ENCODE peak calls at places on chromosomes 4 and X, in ten cellular contexts. M, A, W, H, F, L, T, B, Z and I are unnamed samples.

GRCh38 chrX:18899796-18900380 is 84.0 kb downstream of the PHKA2 start:
- DNase-seq in M (no peak), T (no peak), A (no peak), B (no peak), Z (no peak), L (no peak), F (no peak), H (no peak), W (no peak), I (peak)

GRCh38 chrX:118569676-118570075 is 74.1 kb downstream of the DOCK11 start:
- DNase-seq in A (no peak), F (no peak), H (no peak), M (no peak), L (no peak), Z (no peak), T (no peak), W (no peak), B (no peak), I (no peak)

GRCh38 chr4:187019896-187020295 is 296.2 kb upstream of the FAT1 start:
- DNase-seq in H (no peak), M (peak), L (no peak), Z (no peak), T (no peak), W (no peak), A (no peak), F (peak), B (no peak), I (no peak)

GRCh38 chr4:26163425-26164362 is 157.1 kb upstream of the RBPJ start:
- DNase-seq in M (no peak), B (no peak), Z (no peak), W (no peak), H (no peak), A (no peak), L (no peak), F (no peak), T (no peak), I (no peak)

GRCh38 chrX:39043838-39044550 is 242.7 kb downstream of the MID1IP1 start:
- DNase-seq in M (no peak), F (no peak), A (no peak), B (no peak), Z (no peak), H (no peak), T (no peak), L (no peak), W (no peak), I (no peak)

GRCh38 chr4:146112389-146112788 is 63.1 kb upstream of the LSM6 start:
- DNase-seq in T (no peak), L (no peak), H (no peak), F (no peak), W (no peak), A (no peak), Z (no peak), M (no peak), B (no peak), I (no peak)

GRCh38 chrX:86013792-86014191 is 33.6 kb downstream of the CHM start:
- DNase-seq in H (no peak), B (no peak), Z (no peak), L (no peak), A (no peak), F (no peak), T (no peak), M (no peak), W (no peak), I (no peak)

GRCh38 chrX:119155416-119156035 is 27.9 kb upstream of the KIAA1210 start:
- DNase-seq in F (peak), H (no peak), M (no peak), T (no peak), L (peak), Z (no peak), A (no peak), W (no peak), B (no peak), I (no peak)

GRCh38 chr4:153514001-153514526 is 47.9 kb downstream of the TMEM131L start:
- DNase-seq in F (peak), W (no peak), M (no peak), T (no peak), Z (no peak), B (no peak), A (no peak), H (no peak), L (peak), I (no peak)

GRCh38 chrX:75596178-75596577 is 73.3 kb upstream of the ZDHHC15 start:
- DNase-seq in A (no peak), H (no peak), L (peak), T (no peak), F (no peak), Z (no peak), W (no peak), M (no peak), B (no peak), I (no peak)

GRCh38 chrX:129953334-129953648 is 29.1 kb upstream of the BCORL1 start:
- DNase-seq in T (no peak), Z (no peak), A (no peak), M (no peak), W (peak), B (no peak), F (no peak), H (no peak), L (no peak), I (no peak)

GRCh38 chr4:102263024-102263787 is 82.1 kb downstream of the SLC39A8 start:
- DNase-seq in L (peak), T (no peak), B (no peak), F (peak), W (no peak), H (no peak), M (no peak), A (no peak), Z (no peak), I (no peak)

GRCh38 chrX:151151668-151152267 is 24.6 kb upstream of the GPR50 start:
- DNase-seq in T (no peak), B (no peak), Z (no peak), M (no peak), H (no peak), A (no peak), F (peak), L (peak), W (no peak), I (no peak)

GRCh38 chrX:120111611-120112010 is 4.1 kb downstream of the RHOXF1 start:
- DNase-seq in T (no peak), L (peak), B (no peak), A (no peak), W (no peak), M (no peak), F (no peak), H (no peak), Z (no peak), I (no peak)

GRCh38 chrX:130171446-130172126 is at the start of gene RAB33A:
- DNase-seq in M (peak), W (peak), A (no peak), B (peak), Z (no peak), H (no peak), T (peak), L (peak), F (no peak), I (peak)

GRCh38 chrX:106672527-106672926 is 54.0 kb upstream of the RNF128 start:
- DNase-seq in W (no peak), B (no peak), F (no peak), M (no peak), T (no peak), A (no peak), Z (no peak), L (no peak), H (no peak), I (no peak)

GRCh38 chrX:791479-792034 is 161.0 kb downstream of the SHOX start:
- DNase-seq in B (no peak), Z (no peak), F (no peak), A (no peak), W (no peak), M (no peak), L (no peak), T (no peak), H (no peak), I (no peak)

GRCh38 chrX:134388161-134389109 is 71.5 kb upstream of the HPRT1 start:
- DNase-seq in M (no peak), H (no peak), A (no peak), W (no peak), F (no peak), T (no peak), B (no peak), Z (no peak), L (no peak), I (no peak)

GRCh38 chr4:142840516-142841123 is 5.5 kb downstream of the INPP4B start:
- DNase-seq in L (peak), W (no peak), B (no peak), F (peak), A (no peak), H (peak), M (no peak), Z (no peak), T (no peak), I (no peak)

GRCh38 chrX:11138498-11139390 is 27.6 kb downstream of the HCCS start:
- DNase-seq in H (no peak), Z (no peak), F (no peak), T (no peak), M (peak), W (peak), B (peak), L (no peak), A (no peak), I (no peak)

GRCh38 chr4:147754037-147754445 is 22.2 kb downstream of the ARHGAP10 start:
- DNase-seq in F (peak), Z (no peak), L (peak), W (no peak), H (peak), A (no peak), M (no peak), T (no peak), B (no peak), I (no peak)

GRCh38 chr4:23972805-23973204 is 83.0 kb upstream of the PPARGC1A start:
- DNase-seq in T (no peak), Z (no peak), A (no peak), H (no peak), M (no peak), F (no peak), L (no peak), B (no peak), W (no peak), I (no peak)

DNA sequence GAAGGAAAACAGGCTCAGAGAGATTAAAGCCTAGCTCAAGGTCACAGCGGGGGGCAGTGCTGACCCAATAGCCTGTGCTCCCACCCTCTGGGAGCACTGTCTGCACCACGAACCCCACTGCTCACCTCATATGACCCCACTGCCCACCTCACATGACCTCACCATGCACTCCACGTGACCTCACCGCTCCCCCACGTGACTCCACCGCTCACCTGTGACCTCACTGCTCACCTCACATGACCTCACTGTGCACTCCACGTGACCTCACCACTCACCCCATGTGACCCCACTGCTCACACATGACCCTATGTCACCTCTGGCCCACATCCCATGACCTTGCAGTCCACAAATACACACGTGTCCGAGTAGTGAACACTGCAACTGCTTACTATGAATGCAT is 55.4 kb downstream of the ACOX3 start:
- DNase-seq in M (no peak), H (no peak), L (no peak), T (no peak), W (no peak), F (no peak), Z (no peak), A (no peak), B (no peak), I (no peak)
- H3K27ac ChIP-seq in M (no peak), H (no peak), L (no peak), T (no peak), W (no peak), F (no peak), Z (no peak), A (no peak), B (no peak), I (no peak)

DNA sequence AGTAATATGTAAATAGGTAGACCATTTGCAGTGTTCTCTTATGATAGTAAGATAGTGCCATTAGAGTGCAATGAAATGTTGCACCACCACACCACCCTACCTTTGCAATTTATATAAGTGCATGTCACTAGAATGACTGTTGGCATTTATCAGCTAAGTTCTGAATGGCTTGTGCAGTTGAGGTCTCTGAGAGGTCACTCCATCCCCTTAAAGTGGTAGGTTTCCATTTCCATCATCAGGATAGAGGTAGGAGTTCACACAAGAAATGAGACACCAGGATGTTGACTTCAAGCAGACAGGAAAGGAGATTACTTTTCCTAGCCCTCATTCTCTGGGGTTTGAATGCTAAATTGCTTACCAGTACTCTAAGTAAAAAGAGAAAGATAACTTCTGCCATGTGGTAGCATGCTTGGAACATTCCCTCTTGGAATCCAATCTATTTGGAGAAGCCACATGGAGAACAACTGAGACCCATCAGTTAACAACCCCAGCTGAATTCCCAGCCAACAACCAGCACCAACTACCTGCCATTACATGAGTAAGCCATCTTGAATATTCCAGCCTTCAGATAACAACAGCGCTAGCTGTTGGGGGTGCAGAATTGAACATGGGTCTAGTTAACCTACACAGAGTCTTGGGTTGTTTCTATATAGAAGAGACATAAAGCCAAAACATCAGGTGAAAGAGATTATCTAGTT is 6.7 kb upstream of the LRBA start:
- DNase-seq in H (no peak), M (no peak), F (no peak), A (no peak), W (no peak), Z (no peak), L (no peak), T (no peak), B (no peak), I (no peak)
- H3K4me3 ChIP-seq in H (no peak), M (no peak), F (no peak), A (no peak), W (no peak), Z (no peak), L (no peak), T (no peak), B (no peak), I (no peak)

GRCh38 chr4:2257361-2258001 is 4.4 kb downstream of the MXD4 start:
- DNase-seq in H (no peak), L (no peak), W (peak), T (peak), B (no peak), Z (no peak), A (peak), M (peak), F (no peak), I (peak)
- H3K27ac ChIP-seq in H (no peak), L (no peak), W (peak), T (peak), B (peak), Z (peak), A (peak), M (peak), F (no peak), I (peak)

DNA sequence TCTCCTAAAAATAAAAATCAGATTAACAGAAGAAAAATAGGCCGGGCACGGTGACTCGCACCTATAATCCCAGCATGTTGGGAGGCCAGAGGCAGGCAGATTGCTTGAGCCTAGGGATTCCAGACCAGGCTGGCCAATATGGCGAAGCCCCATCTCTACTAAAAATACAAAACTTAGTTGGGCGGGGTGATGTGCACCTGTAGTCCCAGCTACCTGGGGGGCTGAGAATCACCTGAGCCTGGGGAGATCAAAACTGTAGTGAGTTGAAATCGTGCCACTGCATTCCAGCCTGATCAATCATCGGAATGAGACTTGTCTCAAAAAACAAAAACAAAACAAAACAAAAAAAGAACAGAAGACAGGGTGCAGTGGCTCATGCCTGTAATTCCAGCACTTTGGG is 32.8 kb upstream of the NOCT start:
- DNase-seq in B (no peak), Z (no peak), T (no peak), M (no peak), F (no peak), L (no peak), H (no peak), W (no peak), A (no peak), I (no peak)
- H3K4me3 ChIP-seq in B (no peak), Z (no peak), T (no peak), M (no peak), F (no peak), L (no peak), H (no peak), W (no peak), A (no peak), I (no peak)

DNA sequence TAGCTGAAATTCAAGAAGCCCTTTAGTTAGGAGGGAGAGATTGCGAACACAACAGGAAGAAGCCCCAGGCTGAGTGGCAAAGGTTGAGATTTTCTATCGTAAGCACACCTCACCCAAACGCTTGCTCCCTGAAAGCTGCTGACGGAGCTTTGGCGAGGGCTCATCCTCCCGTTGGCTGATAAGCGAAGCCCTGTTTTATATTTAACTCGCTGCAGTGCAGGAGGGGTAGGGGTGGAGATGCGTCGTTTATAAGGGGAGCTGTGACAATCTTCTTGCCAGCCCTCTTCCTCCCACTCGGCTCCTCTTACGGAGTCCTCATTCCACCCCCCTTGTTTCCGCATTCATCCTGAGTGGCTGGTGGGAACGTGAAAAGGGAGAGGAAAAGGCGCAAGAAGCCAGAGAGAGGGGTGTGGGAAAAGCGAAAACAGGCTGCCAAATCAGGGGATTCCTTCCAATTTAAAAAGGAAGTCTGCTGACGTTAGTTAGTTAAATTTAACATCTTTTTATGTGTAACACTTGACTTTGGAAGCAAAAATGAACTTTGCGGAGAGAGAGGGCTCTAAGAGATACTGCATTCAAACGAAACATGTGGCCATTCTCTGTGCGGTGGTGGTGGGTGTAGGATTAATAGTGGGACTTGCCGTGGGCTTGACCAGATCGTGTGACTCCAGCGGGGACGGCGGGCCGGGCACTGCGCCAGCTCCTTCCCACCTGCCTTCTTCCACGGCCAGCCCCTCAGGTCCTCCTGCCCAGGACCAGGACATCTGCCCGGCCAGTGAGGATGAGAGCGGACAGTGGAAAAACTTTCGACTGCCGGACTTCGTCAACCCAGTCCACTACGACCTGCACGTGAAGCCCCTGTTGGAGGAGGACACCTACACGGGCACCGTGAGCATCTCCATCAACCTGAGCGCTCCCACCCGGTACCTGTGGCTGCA is at the start of gene ENPEP:
- DNase-seq in M (peak), T (no peak), A (no peak), L (peak), Z (no peak), H (no peak), F (peak), B (peak), W (peak), I (peak)
- H3K27ac ChIP-seq in M (no peak), T (no peak), A (no peak), L (no peak), Z (peak), H (no peak), F (no peak), B (peak), W (peak), I (peak)